ENCODE peak calls at places on chromosome 19, in eight cellular contexts. C is astrocyte of the spinal cord, L is fibroblast of pulmonary artery, K is left ventricle myocardium inferior, D is lower leg skin, T is OCI-LY7, V is psoas muscle, S is esophagus muscularis mucosa. A is an unnamed sample.

GRCh38 chr19:6696239-6696820 is 24.1 kb downstream of the C3 start:
- DNase-seq in C (no peak), L (no peak), K (no peak), D (no peak), T (no peak), V (no peak), S (no peak), A (no peak)

GRCh38 chr19:14683439-14683838 is 6.4 kb upstream of the ZNF333 start:
- DNase-seq in C (no peak), L (no peak), K (no peak), D (no peak), T (no peak), V (no peak), S (no peak), A (no peak)

GRCh38 chr19:31113250-31113685 is 236.0 kb downstream of the TSHZ3 start:
- DNase-seq in C (peak; percentile 27), L (no peak), K (no peak), D (peak; percentile 10), T (no peak), V (no peak), S (no peak), A (no peak)

GRCh38 chr19:41225238-41226052 is 6.4 kb downstream of the AXL start:
- DNase-seq in C (peak; percentile 98), L (peak; percentile 99), K (peak; percentile 48), D (peak; percentile 92), T (no peak), V (peak; percentile 79), S (peak; percentile 95), A (peak; percentile 87)

GRCh38 chr19:3363841-3364500 is 2.4 kb upstream of the NFIC start:
- DNase-seq in C (no peak), L (no peak), K (no peak), D (peak; percentile 87), T (no peak), V (no peak), S (no peak), A (no peak)

GRCh38 chr19:38544569-38545315 is 73.0 kb downstream of the MAP4K1 start:
- DNase-seq in C (no peak), L (peak; percentile 7), K (no peak), D (no peak), T (peak; percentile 89), V (no peak), S (no peak), A (peak; percentile 22)

GRCh38 chr19:33795370-33796163 is 1.1 kb upstream of the KCTD15 start:
- DNase-seq in C (peak; percentile 88), L (peak; percentile 90), K (peak; percentile 88), D (peak; percentile 94), T (peak; percentile 89), V (peak; percentile 80), S (no peak), A (peak; percentile 60)

GRCh38 chr19:5850743-5851293 is 431 bp downstream of the FUT3 start:
- DNase-seq in C (peak; percentile 55), L (peak; percentile 75), K (no peak), D (no peak), T (peak; percentile 16), V (no peak), S (no peak), A (peak; percentile 23)

GRCh38 chr19:33233056-33233873 is 7.6 kb upstream of the SLC7A10 start:
- DNase-seq in C (no peak), L (no peak), K (no peak), D (no peak), T (no peak), V (no peak), S (no peak), A (no peak)

GRCh38 chr19:29505034-29505824 is 20.6 kb upstream of the VSTM2B start:
- DNase-seq in C (no peak), L (no peak), K (no peak), D (no peak), T (no peak), V (no peak), S (no peak), A (no peak)

GRCh38 chr19:6402058-6402457 is 9.1 kb upstream of the GTF2F1 start:
- DNase-seq in C (no peak), L (no peak), K (no peak), D (no peak), T (no peak), V (no peak), S (no peak), A (no peak)

GRCh38 chr19:11088508-11089253 is 582 bp upstream of the LDLR start:
- DNase-seq in C (peak; percentile 26), L (no peak), K (no peak), D (no peak), T (no peak), V (no peak), S (no peak), A (no peak)

GRCh38 chr19:51001495-51001894 is at the start of gene KLK8:
- DNase-seq in C (no peak), L (no peak), K (no peak), D (no peak), T (no peak), V (no peak), S (no peak), A (no peak)

GRCh38 chr19:12656899-12657571 is 9.5 kb downstream of the MAN2B1 start:
- DNase-seq in C (no peak), L (no peak), K (no peak), D (no peak), T (peak; percentile 36), V (no peak), S (no peak), A (no peak)

GRCh38 chr19:17620696-17621095 is 65.2 kb downstream of the COLGALT1 start:
- DNase-seq in C (no peak), L (no peak), K (no peak), D (no peak), T (no peak), V (no peak), S (no peak), A (no peak)

GRCh38 chr19:29502581-29502850 is 23.3 kb upstream of the VSTM2B start:
- DNase-seq in C (no peak), L (no peak), K (no peak), D (no peak), T (no peak), V (no peak), S (no peak), A (no peak)

DNA sequence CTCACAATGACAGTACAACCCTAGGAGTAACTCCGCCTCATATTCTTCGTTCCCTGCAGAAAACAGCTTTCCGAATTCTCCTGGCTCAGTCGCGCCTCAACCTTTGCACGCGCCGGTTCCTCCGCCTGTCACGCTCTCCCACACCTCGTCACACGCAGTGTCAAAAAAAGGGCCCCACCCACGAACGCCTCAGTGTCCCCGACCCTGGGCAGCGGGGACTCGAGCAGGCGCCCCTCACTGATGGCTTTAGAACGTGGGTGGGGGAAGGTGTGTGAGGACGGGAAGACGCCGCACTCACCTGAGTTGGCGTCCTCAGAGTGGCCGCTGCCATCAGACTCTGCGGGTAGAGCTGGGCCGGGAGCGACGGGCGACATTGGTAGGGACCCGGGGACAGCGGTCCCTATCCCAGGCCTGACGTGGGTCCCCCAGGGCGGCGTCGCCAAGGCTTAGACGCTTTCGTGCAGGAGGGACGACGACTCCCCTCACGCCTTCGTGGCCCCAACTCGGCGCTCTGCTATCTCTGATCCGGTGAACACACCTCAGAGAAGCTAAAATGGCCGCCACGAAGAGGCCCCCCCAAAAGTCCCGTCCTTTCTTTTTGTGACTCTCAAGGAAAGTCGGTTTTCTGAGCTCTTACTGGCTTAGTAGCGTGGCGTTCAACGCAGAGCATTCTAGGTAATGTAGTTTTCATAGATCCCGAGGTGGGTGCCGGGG is at the start of gene ZNF154:
- DNase-seq in C (peak; percentile 77), L (peak; percentile 84), K (peak; percentile 21), D (peak; percentile 72), T (no peak), V (peak; percentile 18), S (no peak), A (peak; percentile 51)
- H3K4me3 ChIP-seq in C (peak within 1 kb of the TSS; percentile 71), L (peak within 1 kb of the TSS; percentile 87), K (peak within 1 kb of the TSS; percentile 80), D (peak within 1 kb of the TSS; percentile 16), T (no peak within 1 kb of the TSS), V (peak within 1 kb of the TSS; percentile 78), S (peak within 1 kb of the TSS; percentile 69), A (peak within 1 kb of the TSS; percentile 74)

DNA sequence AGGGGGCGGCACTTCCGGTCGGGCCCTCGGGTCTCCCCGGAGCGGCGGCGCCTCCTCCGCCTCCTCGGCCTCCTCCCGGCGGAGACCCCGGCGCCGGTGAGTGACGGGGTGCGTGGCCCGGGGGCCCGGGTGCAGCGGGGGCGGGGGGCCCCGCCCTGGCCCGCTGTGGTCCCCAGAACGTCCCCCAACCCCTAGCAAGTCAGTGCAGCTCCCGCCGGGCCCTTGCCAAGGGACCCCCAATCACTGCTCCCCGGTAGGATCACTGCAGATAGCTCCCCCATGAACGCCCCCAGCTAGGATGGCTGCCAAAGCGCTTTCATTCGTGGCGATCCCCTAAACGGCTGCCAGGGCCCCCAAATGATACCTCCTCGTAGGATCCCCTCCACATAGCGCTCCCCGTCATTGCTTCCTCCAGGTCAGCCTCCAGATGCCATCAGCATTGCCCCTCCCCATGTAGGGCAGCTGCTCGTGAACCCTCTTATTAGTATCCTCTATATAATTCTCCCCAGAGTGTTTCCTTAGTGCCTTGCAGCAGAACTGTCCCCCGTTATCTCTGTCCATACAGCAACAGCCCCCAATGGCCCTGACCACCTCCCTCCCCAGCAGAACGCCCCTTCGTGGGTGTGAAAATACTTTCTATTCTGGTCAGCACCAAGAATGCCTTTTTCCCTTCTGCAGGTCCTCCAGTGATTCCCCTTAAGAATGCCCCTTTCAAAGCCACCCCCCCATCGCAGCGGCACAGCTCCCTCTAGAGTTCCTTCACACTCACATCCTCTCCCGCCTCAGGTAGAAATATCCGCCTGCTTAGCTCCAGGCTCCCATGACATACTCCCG is at the start of gene ZNF865:
- DNase-seq in C (peak; percentile 87), L (peak; percentile 90), K (peak; percentile 72), D (peak; percentile 95), T (peak; percentile 80), V (peak; percentile 70), S (peak; percentile 95), A (peak; percentile 78)
- TF ChIP-seq CTCF in C (peak; percentile 88), L (peak; percentile 90), K (peak; percentile 76), D (no peak), T (peak; percentile 88), V (peak; percentile 59), S (peak; percentile 76), A (peak; percentile 91)

GRCh38 chr19:48717059-48717395 is 2.5 kb downstream of the MAMSTR start:
- DNase-seq in C (no peak), L (no peak), K (no peak), D (no peak), T (no peak), V (no peak), S (no peak), A (no peak)

GRCh38 chr19:48720251-48720612 is 707 bp upstream of the MAMSTR start:
- DNase-seq in C (no peak), L (no peak), K (peak; percentile 44), D (no peak), T (no peak), V (peak; percentile 51), S (no peak), A (no peak)

GRCh38 chr19:48719263-48720171 is at the start of gene MAMSTR:
- DNase-seq in C (no peak), L (no peak), K (no peak), D (no peak), T (no peak), V (peak; percentile 62), S (no peak), A (no peak)

GRCh38 chr19:48720613-48721296 is 1.2 kb upstream of the MAMSTR start:
- DNase-seq in C (peak; percentile 99), L (peak; percentile 100), K (peak; percentile 98), D (peak; percentile 99), T (peak; percentile 98), V (peak; percentile 98), S (peak; percentile 100), A (peak; percentile 99)

GRCh38 chr19:48718711-48719231 is 754 bp downstream of the MAMSTR start:
- DNase-seq in C (no peak), L (no peak), K (no peak), D (no peak), T (no peak), V (no peak), S (no peak), A (no peak)
- H3K4me3 ChIP-seq in C (no peak overlapping the region), L (no peak overlapping the region), K (peak overlapping the region; percentile 64), D (no peak overlapping the region), T (no peak overlapping the region), V (peak overlapping the region; percentile 78), S (no peak overlapping the region), A (no peak overlapping the region)

GRCh38 chr19:19385131-19385899 is 20.2 kb upstream of the GATAD2A start:
- DNase-seq in C (peak; percentile 100), L (peak; percentile 100), K (peak; percentile 99), D (peak; percentile 100), T (peak; percentile 100), V (peak; percentile 100), S (peak; percentile 100), A (peak; percentile 100)
- TF ChIP-seq CTCF in C (no peak), L (no peak), K (peak; percentile 44), D (no peak), T (no peak), V (peak; percentile 27), S (peak; percentile 24), A (no peak)